ENCODE peak calls at places on chromosomes 6 and 20, in six cellular contexts. E, C, A, H, Z and Q are unnamed samples.
A peak's percentile ranks its signal among the peaks of the same experiment; 100 is the strongest.

GRCh38 chr20:62977613-62978558 is 25.4 kb downstream of the SLC17A9 start:
- DNase-seq in E (no peak), C (peak; percentile 82), A (peak; percentile 80), H (no peak), Z (peak; percentile 79), Q (no peak)

GRCh38 chr6:150320450-150320849 is 48.4 kb upstream of the IYD start:
- DNase-seq in E (no peak), C (no peak), A (no peak), H (no peak), Z (no peak), Q (no peak)

GRCh38 chr20:571754-572331 is 28.3 kb upstream of the CSNK2A1 start:
- DNase-seq in E (peak; percentile 10), C (no peak), A (peak; percentile 30), H (peak; percentile 66), Z (no peak), Q (no peak)

GRCh38 chr6:20633566-20634340 is 99.5 kb downstream of the CDKAL1 start:
- DNase-seq in E (no peak), C (no peak), A (no peak), H (no peak), Z (no peak), Q (no peak)

GRCh38 chr20:20552076-20552475 is 160.4 kb downstream of the RALGAPA2 start:
- DNase-seq in E (no peak), C (no peak), A (no peak), H (no peak), Z (no peak), Q (no peak)

GRCh38 chr6:33609444-33610034 is 11.6 kb upstream of the ITPR3 start:
- DNase-seq in E (peak; percentile 79), C (no peak), A (no peak), H (no peak), Z (no peak), Q (no peak)

GRCh38 chr20:2596673-2597279 is 55.7 kb upstream of the NOP56 start:
- DNase-seq in E (peak; percentile 52), C (no peak), A (no peak), H (no peak), Z (no peak), Q (peak; percentile 26)

GRCh38 chr6:18263561-18264337 is 581 bp downstream of the DEK start:
- DNase-seq in E (peak; percentile 61), C (peak; percentile 17), A (peak; percentile 58), H (peak; percentile 73), Z (peak; percentile 28), Q (no peak)

GRCh38 chr6:116483616-116484015 is 22.4 kb downstream of the CALHM6 start:
- DNase-seq in E (no peak), C (no peak), A (peak; percentile 50), H (no peak), Z (no peak), Q (no peak)

GRCh38 chr6:36755435-36756348 is 58.1 kb downstream of the RAB44 start:
- DNase-seq in E (peak; percentile 77), C (peak; percentile 62), A (peak; percentile 36), H (no peak), Z (peak; percentile 51), Q (no peak)

GRCh38 chr20:45266977-45267376 is 12.6 kb upstream of the SLPI start:
- DNase-seq in E (no peak), C (no peak), A (no peak), H (no peak), Z (no peak), Q (no peak)

GRCh38 chr6:134307870-134308269 is 10.0 kb downstream of the SGK1 start:
- DNase-seq in E (peak; percentile 23), C (no peak), A (no peak), H (no peak), Z (no peak), Q (no peak)

GRCh38 chr6:79078057-79078969 is at the start of gene PHIP:
- DNase-seq in E (peak; percentile 98), C (peak; percentile 91), A (peak; percentile 92), H (peak; percentile 94), Z (peak; percentile 91), Q (peak; percentile 88)

GRCh38 chr6:164753517-164753916 is 555.9 kb downstream of the C6orf118 start:
- DNase-seq in E (peak; percentile 34), C (no peak), A (no peak), H (no peak), Z (no peak), Q (no peak)

GRCh38 chr6:161684721-161685120 is 410.9 kb upstream of the AGPAT4 start:
- DNase-seq in E (no peak), C (no peak), A (no peak), H (no peak), Z (no peak), Q (no peak)

GRCh38 chr20:11301699-11302098 is 616.0 kb upstream of the BTBD3 start:
- DNase-seq in E (no peak), C (no peak), A (no peak), H (no peak), Z (no peak), Q (no peak)

GRCh38 chr6:11328613-11329247 is 96.3 kb upstream of the NEDD9 start:
- DNase-seq in E (peak; percentile 78), C (no peak), A (no peak), H (no peak), Z (no peak), Q (no peak)

GRCh38 chr6:41366150-41366549 is 30.7 kb downstream of the NCR2 start:
- DNase-seq in E (no peak), C (no peak), A (no peak), H (no peak), Z (no peak), Q (no peak)

GRCh38 chr6:25007269-25007699 is 71.5 kb upstream of the RIPOR2 start:
- DNase-seq in E (peak; percentile 41), C (no peak), A (no peak), H (no peak), Z (peak; percentile 42), Q (no peak)

GRCh38 chr6:52995913-52996685 is 1.0 kb upstream of the GSTA4 start:
- DNase-seq in E (peak; percentile 90), C (peak; percentile 2), A (peak; percentile 68), H (peak; percentile 30), Z (peak; percentile 32), Q (no peak)

GRCh38 chr6:170019259-170020040 is 268.0 kb downstream of the ERMARD start:
- DNase-seq in E (no peak), C (no peak), A (no peak), H (no peak), Z (no peak), Q (no peak)

GRCh38 chr6:38161754-38162492 is 342.4 kb downstream of the ZFAND3 start:
- DNase-seq in E (no peak), C (no peak), A (no peak), H (no peak), Z (no peak), Q (no peak)